ENCODE peak calls at places on chromosomes 3 and 15, in six cellular contexts. W, T, H, J, F and Q are unnamed samples.

GRCh38 chr15:92878593-92879053 is 21.5 kb upstream of the CHD2 start:
- DNase-seq in W (no peak), T (no peak), H (no peak), J (no peak), F (no peak), Q (no peak)

GRCh38 chr3:156175570-156175969 is 55.2 kb downstream of the KCNAB1 start:
- DNase-seq in W (peak), T (no peak), H (no peak), J (no peak), F (no peak), Q (no peak)

GRCh38 chr3:101940521-101940992 is 91.2 kb downstream of the NFKBIZ start:
- DNase-seq in W (peak), T (peak), H (peak), J (peak), F (no peak), Q (peak)

GRCh38 chr3:136858381-136858780 is 3.6 kb upstream of the NCK1 start:
- DNase-seq in W (no peak), T (no peak), H (peak), J (no peak), F (no peak), Q (no peak)

GRCh38 chr15:52790166-52790708 is at the start of gene ONECUT1:
- DNase-seq in W (peak), T (peak), H (peak), J (peak), F (peak), Q (peak)

GRCh38 chr3:45981321-45982038 is 14.1 kb downstream of the FYCO1 start:
- DNase-seq in W (peak), T (no peak), H (peak), J (no peak), F (no peak), Q (no peak)

GRCh38 chr3:40617084-40617483 is 92.3 kb downstream of the ZNF621 start:
- DNase-seq in W (no peak), T (no peak), H (no peak), J (no peak), F (peak), Q (no peak)

GRCh38 chr3:39250116-39250747 is 29.6 kb downstream of the CX3CR1 start:
- DNase-seq in W (no peak), T (no peak), H (no peak), J (no peak), F (no peak), Q (no peak)

GRCh38 chr3:152328841-152329240 is 60.1 kb downstream of the MBNL1 start:
- DNase-seq in W (peak), T (no peak), H (peak), J (peak), F (no peak), Q (no peak)

GRCh38 chr15:59299919-59300617 is 72.6 kb downstream of the MYO1E start:
- DNase-seq in W (peak), T (no peak), H (peak), J (no peak), F (no peak), Q (no peak)

GRCh38 chr3:114128826-114129225 is 50.0 kb downstream of the DRD3 start:
- DNase-seq in W (no peak), T (no peak), H (peak), J (no peak), F (no peak), Q (no peak)

GRCh38 chr3:153142961-153143360 is 19.1 kb upstream of the RAP2B start:
- DNase-seq in W (peak), T (no peak), H (no peak), J (no peak), F (no peak), Q (no peak)

GRCh38 chr3:77699292-77699691 is 659.4 kb downstream of the ROBO2 start:
- DNase-seq in W (no peak), T (no peak), H (no peak), J (no peak), F (no peak), Q (no peak)

GRCh38 chr15:90594297-90594696 is 64.6 kb downstream of the CRTC3 start:
- DNase-seq in W (no peak), T (no peak), H (no peak), J (no peak), F (no peak), Q (no peak)

GRCh38 chr3:105365536-105366301 is 990 bp upstream of the ALCAM start:
- DNase-seq in W (peak), T (peak), H (peak), J (peak), F (no peak), Q (peak)

GRCh38 chr15:85318732-85319076 is 61.7 kb upstream of the AKAP13 start:
- DNase-seq in W (no peak), T (no peak), H (no peak), J (no peak), F (no peak), Q (no peak)
- H2BK15ac ChIP-seq in W (peak), T (no peak), H (no peak), J (no peak), F (no peak), Q (no peak)

DNA sequence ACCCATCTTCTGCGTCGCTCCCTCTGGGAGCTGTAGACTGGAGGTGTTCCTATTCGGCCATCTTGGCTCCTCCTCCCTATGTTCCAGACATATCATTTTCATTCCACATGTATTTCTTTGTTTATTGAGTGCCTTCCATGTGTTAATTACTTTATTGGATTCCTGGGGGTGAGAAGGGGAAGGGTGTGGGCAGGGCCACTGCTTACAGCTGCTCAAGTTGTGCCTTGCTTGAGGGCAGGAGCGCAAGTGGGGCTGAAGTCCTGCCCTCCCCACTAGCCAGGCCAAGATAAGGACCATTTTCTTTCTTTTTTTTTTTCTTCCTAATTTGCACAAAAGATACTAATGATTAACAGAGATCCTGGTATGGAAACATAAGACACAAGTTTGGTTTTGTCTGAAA is 224.8 kb downstream of the LPP start:
- DNase-seq in W (no peak), T (no peak), H (no peak), J (no peak), F (no peak), Q (no peak)
- H2BK15ac ChIP-seq in W (no peak), T (no peak), H (no peak), J (no peak), F (no peak), Q (no peak)

GRCh38 chr3:134859341-134859740 is 64.3 kb downstream of the EPHB1 start:
- DNase-seq in W (no peak), T (no peak), H (no peak), J (no peak), F (no peak), Q (no peak)

GRCh38 chr3:134858516-134859035 is 63.5 kb downstream of the EPHB1 start:
- DNase-seq in W (no peak), T (no peak), H (no peak), J (no peak), F (no peak), Q (no peak)

GRCh38 chr3:134857356-134857755 is 62.3 kb downstream of the EPHB1 start:
- DNase-seq in W (no peak), T (no peak), H (no peak), J (no peak), F (no peak), Q (no peak)

GRCh38 chr3:134860141-134860540 is 65.1 kb downstream of the EPHB1 start:
- DNase-seq in W (no peak), T (no peak), H (no peak), J (no peak), F (no peak), Q (no peak)

GRCh38 chr3:134857776-134858515 is 62.9 kb downstream of the EPHB1 start:
- DNase-seq in W (no peak), T (no peak), H (no peak), J (no peak), F (no peak), Q (no peak)
- H2BK15ac ChIP-seq in W (no peak), T (no peak), H (no peak), J (no peak), F (no peak), Q (no peak)

GRCh38 chr3:90055721-90056120 is 948.3 kb downstream of the EPHA3 start:
- DNase-seq in W (peak), T (no peak), H (peak), J (no peak), F (no peak), Q (no peak)

GRCh38 chr3:90054306-90054705 is 946.9 kb downstream of the EPHA3 start:
- DNase-seq in W (no peak), T (no peak), H (no peak), J (no peak), F (no peak), Q (no peak)

GRCh38 chr3:90062018-90062417 is 954.6 kb downstream of the EPHA3 start:
- DNase-seq in W (peak), T (no peak), H (peak), J (peak), F (no peak), Q (no peak)

GRCh38 chr3:90052425-90052950 is 945.1 kb downstream of the EPHA3 start:
- DNase-seq in W (no peak), T (no peak), H (peak), J (no peak), F (no peak), Q (no peak)

GRCh38 chr3:90056633-90057032 is 949.2 kb downstream of the EPHA3 start:
- DNase-seq in W (no peak), T (no peak), H (no peak), J (no peak), F (no peak), Q (no peak)
- H2BK15ac ChIP-seq in W (no peak), T (no peak), H (no peak), J (no peak), F (no peak), Q (no peak)

DNA sequence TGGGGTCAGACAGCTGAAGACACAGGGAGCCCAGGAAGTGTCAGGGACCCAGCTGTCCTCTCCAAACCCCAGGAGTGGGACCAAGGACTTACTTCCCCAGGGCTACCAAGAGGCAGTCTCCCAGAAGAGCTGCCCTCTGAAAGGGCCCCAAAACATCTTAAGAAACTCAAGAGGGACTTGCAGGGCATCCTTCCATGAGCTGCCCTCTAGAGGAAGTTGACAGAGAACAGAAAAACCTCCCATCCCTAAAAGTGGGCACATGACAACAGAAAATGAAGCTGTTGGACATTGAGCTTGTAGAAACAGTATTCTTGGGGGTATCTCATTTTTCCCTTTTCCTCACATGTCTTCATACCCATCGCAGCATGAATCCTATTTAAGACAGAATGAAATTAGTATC is 58.9 kb downstream of the MECOM start:
- DNase-seq in W (no peak), T (peak), H (no peak), J (peak), F (no peak), Q (no peak)
- H2BK15ac ChIP-seq in W (no peak), T (no peak), H (no peak), J (no peak), F (no peak), Q (no peak)

DNA sequence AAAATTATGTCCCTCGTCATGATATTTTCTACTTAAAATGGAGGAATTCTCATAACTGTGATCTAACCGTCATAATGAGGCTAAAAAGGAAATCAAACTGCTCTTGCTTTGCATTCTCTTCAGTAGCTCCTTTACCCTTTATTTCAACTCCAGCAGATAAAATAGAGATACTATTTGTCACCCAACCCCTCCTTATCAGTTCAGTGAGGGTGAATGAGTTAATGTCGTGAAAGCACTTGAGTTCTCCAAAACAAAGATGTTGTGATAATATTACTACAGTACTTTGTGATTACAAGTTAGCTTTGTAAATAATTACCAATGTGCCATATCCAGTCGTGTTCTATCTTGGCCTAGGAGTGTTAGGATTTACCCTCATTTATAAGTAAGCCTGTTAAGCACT is 63.4 kb upstream of the ANKRD28 start:
- DNase-seq in W (no peak), T (no peak), H (peak), J (peak), F (no peak), Q (no peak)
- H2BK15ac ChIP-seq in W (no peak), T (no peak), H (no peak), J (no peak), F (no peak), Q (no peak)

GRCh38 chr3:28994161-28994905 is 286.5 kb upstream of the RBMS3 start:
- DNase-seq in W (no peak), T (no peak), H (no peak), J (no peak), F (no peak), Q (no peak)

GRCh38 chr3:28986922-28987321 is 293.9 kb upstream of the RBMS3 start:
- DNase-seq in W (no peak), T (no peak), H (no peak), J (no peak), F (no peak), Q (no peak)

GRCh38 chr3:28989646-28990089 is 291.2 kb upstream of the RBMS3 start:
- DNase-seq in W (peak), T (no peak), H (peak), J (no peak), F (no peak), Q (no peak)
- H2BK15ac ChIP-seq in W (no peak), T (no peak), H (no peak), J (no peak), F (no peak), Q (no peak)

DNA sequence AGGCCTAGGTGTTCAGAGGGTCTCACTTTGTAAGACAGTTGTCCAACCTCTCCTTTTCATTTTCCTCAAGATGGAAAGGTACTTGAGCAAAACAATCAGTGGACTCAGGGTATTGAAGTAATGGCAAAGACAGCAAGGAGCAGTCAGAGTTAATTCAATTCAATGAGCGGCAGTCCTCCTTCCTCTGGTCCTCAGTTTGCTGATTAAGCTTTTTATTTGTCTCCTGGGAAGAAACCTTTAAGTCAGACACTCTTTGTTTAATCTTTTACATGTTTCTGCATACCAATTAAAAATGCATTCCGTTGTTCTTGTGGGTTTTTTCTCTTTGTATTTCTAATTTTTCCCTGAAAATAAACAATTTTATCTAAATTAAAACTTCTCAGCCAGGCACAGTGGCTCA is 18.9 kb upstream of the ALDH1L1 start:
- DNase-seq in W (no peak), T (no peak), H (no peak), J (no peak), F (no peak), Q (no peak)
- H2BK15ac ChIP-seq in W (no peak), T (no peak), H (no peak), J (no peak), F (no peak), Q (no peak)

DNA sequence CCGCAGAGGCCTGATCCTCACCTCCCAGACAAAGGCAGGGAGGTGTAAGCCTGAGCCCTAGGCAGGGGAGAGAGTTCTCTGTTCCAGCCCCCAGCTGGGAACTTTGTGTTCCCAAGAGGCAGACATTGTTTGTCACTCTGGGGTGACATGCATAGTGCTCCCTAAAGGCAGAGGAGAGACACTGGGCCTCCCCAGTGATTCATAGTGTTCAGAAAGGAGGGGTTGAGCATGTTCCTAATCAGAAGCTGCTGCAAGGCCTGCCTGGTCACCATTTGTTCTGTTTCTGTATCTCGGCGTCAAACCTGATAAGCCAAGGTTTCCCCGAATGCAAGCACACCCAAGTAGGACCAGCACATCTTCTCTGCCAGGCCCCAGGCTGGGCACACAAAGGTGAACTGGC is 24.0 kb upstream of the SLC6A6 start:
- DNase-seq in W (no peak), T (no peak), H (no peak), J (no peak), F (no peak), Q (no peak)
- H2BK15ac ChIP-seq in W (no peak), T (no peak), H (no peak), J (no peak), F (peak), Q (no peak)

DNA sequence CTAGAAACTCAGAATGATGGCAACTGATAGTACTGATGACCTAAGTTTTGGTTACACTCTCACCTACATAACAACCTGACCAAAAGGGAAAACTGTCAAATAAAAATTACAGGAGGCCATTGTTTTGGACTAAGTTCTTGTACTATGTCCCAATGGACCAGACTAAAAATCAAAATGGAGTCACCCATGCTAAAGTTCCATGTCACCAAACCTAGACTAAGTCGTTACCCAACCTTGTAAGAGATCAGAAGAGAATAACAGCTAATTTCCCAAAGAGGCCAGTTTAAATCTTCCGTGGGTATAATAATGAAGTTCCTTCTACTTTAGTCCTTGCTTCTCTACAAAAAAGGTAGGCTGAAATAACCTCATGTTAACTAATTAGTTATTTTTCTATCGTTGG is 12.3 kb downstream of the THOC7 start:
- DNase-seq in W (no peak), T (no peak), H (no peak), J (no peak), F (no peak), Q (no peak)
- H2BK15ac ChIP-seq in W (no peak), T (no peak), H (no peak), J (no peak), F (no peak), Q (no peak)